ENCODE peak calls at places on chromosomes 12 and 14, in four cellular contexts. One of them, this sample, is unnamed.

GRCh38 chr14:90193925-90194324 is 62.4 kb upstream of the PSMC1 start:
- DNase-seq in mucosa of descending colon: no peak
- DNase-seq in NCI-H2029 treated with DMSO at 0.1 percent for 48 hours: no peak
- DNase-seq in Right ventricle myocardium superior: no peak
- DNase-seq in this sample: no peak

GRCh38 chr14:31025335-31026075 is at the start of gene AP4S1:
- DNase-seq in mucosa of descending colon: peak
- DNase-seq in NCI-H2029 treated with DMSO at 0.1 percent for 48 hours: peak
- DNase-seq in Right ventricle myocardium superior: peak
- DNase-seq in this sample: peak

GRCh38 chr12:75177997-75178396 is 31.6 kb downstream of the KCNC2 start:
- DNase-seq in mucosa of descending colon: no peak
- DNase-seq in NCI-H2029 treated with DMSO at 0.1 percent for 48 hours: no peak
- DNase-seq in Right ventricle myocardium superior: no peak
- DNase-seq in this sample: peak

GRCh38 chr14:75794615-75795038 is 133.6 kb downstream of the TTLL5 start:
- DNase-seq in mucosa of descending colon: no peak
- DNase-seq in NCI-H2029 treated with DMSO at 0.1 percent for 48 hours: no peak
- DNase-seq in Right ventricle myocardium superior: no peak
- DNase-seq in this sample: peak

GRCh38 chr12:123972448-123973401 is at the start of the genes CCDC92 and ZNF664:
- DNase-seq in mucosa of descending colon: peak
- DNase-seq in NCI-H2029 treated with DMSO at 0.1 percent for 48 hours: peak
- DNase-seq in Right ventricle myocardium superior: peak
- DNase-seq in this sample: peak

GRCh38 chr12:49942921-49943662 is 7.4 kb upstream of the AQP2 start:
- DNase-seq in mucosa of descending colon: peak
- DNase-seq in NCI-H2029 treated with DMSO at 0.1 percent for 48 hours: no peak
- DNase-seq in Right ventricle myocardium superior: no peak
- DNase-seq in this sample: no peak

GRCh38 chr12:122318607-122319311 is 52.5 kb upstream of the VPS33A start:
- DNase-seq in mucosa of descending colon: no peak
- DNase-seq in NCI-H2029 treated with DMSO at 0.1 percent for 48 hours: no peak
- DNase-seq in Right ventricle myocardium superior: no peak
- DNase-seq in this sample: no peak

GRCh38 chr12:3107954-3108353 is 30.8 kb downstream of the TSPAN9 start:
- DNase-seq in mucosa of descending colon: no peak
- DNase-seq in NCI-H2029 treated with DMSO at 0.1 percent for 48 hours: no peak
- DNase-seq in Right ventricle myocardium superior: no peak
- DNase-seq in this sample: no peak

GRCh38 chr12:80761818-80762217 is 45.1 kb downstream of the MYF5 start:
- DNase-seq in mucosa of descending colon: no peak
- DNase-seq in NCI-H2029 treated with DMSO at 0.1 percent for 48 hours: no peak
- DNase-seq in Right ventricle myocardium superior: no peak
- DNase-seq in this sample: peak

GRCh38 chr12:66636771-66637170 is 42.1 kb downstream of the GRIP1 start:
- DNase-seq in mucosa of descending colon: no peak
- DNase-seq in NCI-H2029 treated with DMSO at 0.1 percent for 48 hours: no peak
- DNase-seq in Right ventricle myocardium superior: peak
- DNase-seq in this sample: peak

GRCh38 chr12:96986883-96987523 is 79.9 kb downstream of the NEDD1 start:
- DNase-seq in mucosa of descending colon: no peak
- DNase-seq in NCI-H2029 treated with DMSO at 0.1 percent for 48 hours: peak
- DNase-seq in Right ventricle myocardium superior: no peak
- DNase-seq in this sample: peak

GRCh38 chr12:114676142-114676741 is 7.7 kb downstream of the TBX3 start:
- DNase-seq in mucosa of descending colon: no peak
- DNase-seq in NCI-H2029 treated with DMSO at 0.1 percent for 48 hours: no peak
- DNase-seq in Right ventricle myocardium superior: no peak
- DNase-seq in this sample: no peak

GRCh38 chr14:60707858-60708257 is 16.3 kb downstream of the SIX4 start:
- DNase-seq in mucosa of descending colon: no peak
- DNase-seq in NCI-H2029 treated with DMSO at 0.1 percent for 48 hours: no peak
- DNase-seq in Right ventricle myocardium superior: no peak
- DNase-seq in this sample: no peak

This sample was measured in hepatocyte.